ENCODE peak calls at places on chromosome 11, in nine cellular contexts. One of them, this sample, is unnamed.

GRCh38 chr11:126817096-126817495 is 183.5 kb downstream of the KIRREL3 start:
- DNase-seq in EL: peak
- DNase-seq in OCI-LY7: no peak
- DNase-seq in H7: no peak
- DNase-seq in myocyte: no peak
- DNase-seq in CD4-positive, CD25-positive, alpha-beta regulatory T cell: no peak
- DNase-seq in uterus: no peak
- DNase-seq in amniotic stem cell: no peak
- DNase-seq in Kasumi-1: no peak
- DNase-seq in this sample: no peak

GRCh38 chr11:19651654-19652053 is 61.0 kb upstream of the NAV2 start:
- DNase-seq in EL: no peak
- DNase-seq in uterus: no peak
- DNase-seq in H7: no peak
- DNase-seq in myocyte: peak
- DNase-seq in CD4-positive, CD25-positive, alpha-beta regulatory T cell: no peak
- DNase-seq in OCI-LY7: no peak
- DNase-seq in Kasumi-1: no peak
- DNase-seq in amniotic stem cell: no peak
- DNase-seq in this sample: no peak

GRCh38 chr11:115911656-115912055 is 407.4 kb upstream of the CADM1 start:
- DNase-seq in EL: no peak
- DNase-seq in H7: no peak
- DNase-seq in Kasumi-1: no peak
- DNase-seq in uterus: no peak
- DNase-seq in amniotic stem cell: no peak
- DNase-seq in OCI-LY7: no peak
- DNase-seq in myocyte: no peak
- DNase-seq in CD4-positive, CD25-positive, alpha-beta regulatory T cell: no peak
- DNase-seq in this sample: no peak

GRCh38 chr11:64538501-64538951 is 52.5 kb upstream of the SLC22A12 start:
- DNase-seq in H7: peak
- DNase-seq in myocyte: no peak
- DNase-seq in OCI-LY7: no peak
- DNase-seq in Kasumi-1: peak
- DNase-seq in uterus: no peak
- DNase-seq in EL: no peak
- DNase-seq in CD4-positive, CD25-positive, alpha-beta regulatory T cell: no peak
- DNase-seq in amniotic stem cell: no peak
- DNase-seq in this sample: no peak

GRCh38 chr11:101487775-101488174 is 96.0 kb downstream of the TRPC6 start:
- DNase-seq in myocyte: peak
- DNase-seq in amniotic stem cell: peak
- DNase-seq in OCI-LY7: no peak
- DNase-seq in uterus: no peak
- DNase-seq in Kasumi-1: no peak
- DNase-seq in CD4-positive, CD25-positive, alpha-beta regulatory T cell: no peak
- DNase-seq in EL: peak
- DNase-seq in H7: no peak
- DNase-seq in this sample: no peak

GRCh38 chr11:10637629-10638028 is 55.9 kb downstream of the IRAG1 start:
- DNase-seq in CD4-positive, CD25-positive, alpha-beta regulatory T cell: no peak
- DNase-seq in myocyte: no peak
- DNase-seq in uterus: peak
- DNase-seq in amniotic stem cell: no peak
- DNase-seq in Kasumi-1: no peak
- DNase-seq in H7: no peak
- DNase-seq in OCI-LY7: no peak
- DNase-seq in EL: no peak
- DNase-seq in this sample: no peak

GRCh38 chr11:95517453-95517852 is 272.1 kb downstream of the FAM76B start:
- DNase-seq in uterus: no peak
- DNase-seq in Kasumi-1: no peak
- DNase-seq in amniotic stem cell: no peak
- DNase-seq in H7: no peak
- DNase-seq in EL: no peak
- DNase-seq in CD4-positive, CD25-positive, alpha-beta regulatory T cell: no peak
- DNase-seq in OCI-LY7: no peak
- DNase-seq in myocyte: no peak
- DNase-seq in this sample: no peak

GRCh38 chr11:10255388-10256125 is 38.5 kb downstream of the SBF2 start:
- DNase-seq in Kasumi-1: no peak
- DNase-seq in uterus: no peak
- DNase-seq in EL: no peak
- DNase-seq in CD4-positive, CD25-positive, alpha-beta regulatory T cell: no peak
- DNase-seq in H7: no peak
- DNase-seq in myocyte: peak
- DNase-seq in amniotic stem cell: no peak
- DNase-seq in OCI-LY7: no peak
- DNase-seq in this sample: no peak

GRCh38 chr11:31499576-31500178 is 9.7 kb downstream of the IMMP1L start:
- DNase-seq in OCI-LY7: no peak
- DNase-seq in H7: no peak
- DNase-seq in amniotic stem cell: no peak
- DNase-seq in CD4-positive, CD25-positive, alpha-beta regulatory T cell: no peak
- DNase-seq in myocyte: peak
- DNase-seq in Kasumi-1: no peak
- DNase-seq in uterus: no peak
- DNase-seq in EL: peak
- DNase-seq in this sample: no peak

GRCh38 chr11:126991596-126991995 is 9.0 kb downstream of the KIRREL3 start:
- DNase-seq in OCI-LY7: no peak
- DNase-seq in H7: no peak
- DNase-seq in CD4-positive, CD25-positive, alpha-beta regulatory T cell: no peak
- DNase-seq in Kasumi-1: no peak
- DNase-seq in EL: peak
- DNase-seq in uterus: no peak
- DNase-seq in amniotic stem cell: no peak
- DNase-seq in myocyte: no peak
- DNase-seq in this sample: no peak